ENCODE peak calls at places on chromosomes 3 and 15, in eight cellular contexts. D is A549, M is GM10248, F is AG04450, X is neural crest cell, U is WERI-Rb-1, V is MCF 10A, J is Peyer's patch. I is an unnamed sample.

GRCh38 chr3:118187221-118187620 is 847.4 kb downstream of the IGSF11 start:
- DNase-seq in D (no peak), X (no peak), V (no peak), M (no peak), J (no peak), U (no peak), F (no peak), I (no peak)

GRCh38 chr3:129126726-129127280 is 5.2 kb upstream of the RAB43 start:
- DNase-seq in V (no peak), F (no peak), D (no peak), X (no peak), J (no peak), M (no peak), U (no peak), I (no peak)

GRCh38 chr15:68017221-68017620 is 36.9 kb upstream of the PIAS1 start:
- DNase-seq in M (no peak), V (no peak), X (no peak), D (no peak), U (no peak), F (no peak), J (no peak), I (no peak)

GRCh38 chr15:91652610-91653207 is 200.8 kb upstream of the SLCO3A1 start:
- DNase-seq in J (no peak), U (no peak), F (no peak), D (no peak), X (no peak), V (no peak), M (no peak), I (no peak)

GRCh38 chr3:145857956-145858355 is 303.0 kb downstream of the PLOD2 start:
- DNase-seq in J (no peak), X (no peak), U (no peak), M (no peak), F (no peak), V (peak; percentile 17), D (peak; percentile 7), I (no peak)

GRCh38 chr3:179452166-179452544 is 885 bp upstream of the GNB4 start:
- DNase-seq in U (no peak), X (no peak), J (no peak), V (peak; percentile 19), M (no peak), F (peak; percentile 55), D (no peak), I (no peak)

GRCh38 chr3:33602829-33603228 is 115.2 kb downstream of the CLASP2 start:
- DNase-seq in F (no peak), U (no peak), M (no peak), X (no peak), D (no peak), V (no peak), J (no peak), I (no peak)

GRCh38 chr3:38226273-38226672 is 39.3 kb upstream of the SLC22A13 start:
- DNase-seq in U (no peak), M (no peak), F (no peak), X (no peak), V (no peak), J (no peak), D (no peak), I (no peak)

GRCh38 chr3:128572013-128572412 is 78.6 kb downstream of the RPN1 start:
- DNase-seq in D (no peak), U (no peak), M (no peak), J (no peak), V (no peak), X (no peak), F (no peak), I (no peak)

GRCh38 chr15:35728176-35728938 is 182.4 kb upstream of the DPH6 start:
- DNase-seq in F (no peak), X (no peak), M (no peak), D (peak; percentile 7), U (no peak), J (no peak), V (no peak), I (no peak)

GRCh38 chr3:127997961-127998360 is 54.3 kb upstream of the SEC61A1 start:
- DNase-seq in F (no peak), X (no peak), V (no peak), J (no peak), U (no peak), M (no peak), D (no peak), I (no peak)

GRCh38 chr15:95857124-95857757 is 473.3 kb upstream of the NR2F2 start:
- DNase-seq in D (no peak), X (no peak), J (no peak), U (no peak), F (peak; percentile 58), M (no peak), V (no peak), I (no peak)

GRCh38 chr15:36810656-36811449 is 231.4 kb downstream of the CDIN1 start:
- DNase-seq in M (peak; percentile 10), J (no peak), X (no peak), V (peak; percentile 17), U (no peak), D (no peak), F (no peak), I (peak; percentile 9)

GRCh38 chr3:12413721-12414255 is 70.5 kb upstream of the TSEN2 start:
- DNase-seq in F (no peak), V (no peak), X (no peak), J (no peak), U (no peak), M (no peak), D (no peak), I (no peak)

GRCh38 chr3:143158549-143158988 is 39.0 kb downstream of the CHST2 start:
- DNase-seq in V (peak; percentile 54), F (no peak), X (no peak), J (no peak), U (no peak), D (no peak), M (peak; percentile 47), I (no peak)

GRCh38 chr3:161964856-161965255 is 468.2 kb downstream of the OTOL1 start:
- DNase-seq in M (no peak), X (no peak), D (no peak), F (no peak), J (no peak), U (no peak), V (no peak), I (no peak)

GRCh38 chr3:159825216-159825854 is 163.3 kb upstream of the IL12A start:
- DNase-seq in M (no peak), J (no peak), V (peak; percentile 50), F (no peak), X (no peak), D (peak; percentile 43), U (no peak), I (no peak)

GRCh38 chr3:45124379-45124778 is 21.8 kb downstream of the CDCP1 start:
- DNase-seq in J (no peak), F (no peak), V (peak; percentile 89), D (peak; percentile 61), M (no peak), U (no peak), X (no peak), I (no peak)

DNA sequence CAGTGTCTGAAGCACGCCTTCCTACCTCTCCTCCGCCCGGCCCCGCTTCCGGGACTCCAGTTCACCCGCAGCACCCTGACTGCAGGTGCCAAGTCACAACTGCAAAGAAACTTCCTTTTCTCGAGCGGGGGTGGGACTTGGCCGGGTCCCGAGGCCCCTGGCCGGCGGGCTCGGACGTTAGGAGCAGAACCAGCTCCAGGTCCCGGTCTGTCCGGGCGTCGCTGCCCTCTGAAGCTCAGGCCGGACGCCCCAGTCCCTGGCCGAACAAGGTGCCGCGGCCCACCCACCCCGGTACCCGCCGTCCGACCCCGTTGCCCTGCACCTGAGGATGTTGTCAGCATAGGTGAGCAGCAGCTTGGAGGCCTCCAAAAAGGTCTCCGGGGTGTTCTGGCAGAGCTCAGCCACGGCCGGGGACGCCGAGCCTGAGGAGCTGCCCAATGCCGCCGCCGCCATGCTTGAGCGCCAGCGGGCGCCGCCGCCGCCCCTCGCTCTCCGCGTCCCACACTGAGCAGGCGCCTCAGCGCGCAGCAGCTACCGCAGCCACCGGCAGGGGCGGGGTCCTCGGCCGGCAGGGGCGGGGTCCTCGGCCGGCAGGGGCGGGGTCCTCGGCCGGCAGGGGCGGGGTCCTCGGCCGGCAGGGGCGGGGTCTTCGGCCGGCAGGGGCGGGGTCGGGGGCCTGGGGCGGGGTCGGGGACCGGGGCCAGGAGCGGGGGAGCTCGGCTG is at the start of gene NGLY1:
- DNase-seq in D (peak; percentile 83), X (peak; percentile 73), F (peak; percentile 36), V (peak; percentile 75), U (peak; percentile 86), M (peak; percentile 87), J (peak; percentile 93), I (peak; percentile 88)
- TF ChIP-seq CTCF in D (no peak), X (peak; percentile 40), F (no peak), V (no peak), U (peak; percentile 2), M (no peak), J (peak; percentile 38), I (peak; percentile 44)

GRCh38 chr15:94526071-94526689 is 294.8 kb downstream of the MCTP2 start:
- DNase-seq in V (peak; percentile 18), F (no peak), D (peak; percentile 13), X (no peak), M (no peak), U (no peak), J (no peak), I (peak; percentile 9)
- TF ChIP-seq CTCF in V (peak; percentile 50), F (peak; percentile 44), D (no peak), X (peak; percentile 60), M (no peak), U (peak; percentile 26), J (peak; percentile 21), I (peak; percentile 74)

DNA sequence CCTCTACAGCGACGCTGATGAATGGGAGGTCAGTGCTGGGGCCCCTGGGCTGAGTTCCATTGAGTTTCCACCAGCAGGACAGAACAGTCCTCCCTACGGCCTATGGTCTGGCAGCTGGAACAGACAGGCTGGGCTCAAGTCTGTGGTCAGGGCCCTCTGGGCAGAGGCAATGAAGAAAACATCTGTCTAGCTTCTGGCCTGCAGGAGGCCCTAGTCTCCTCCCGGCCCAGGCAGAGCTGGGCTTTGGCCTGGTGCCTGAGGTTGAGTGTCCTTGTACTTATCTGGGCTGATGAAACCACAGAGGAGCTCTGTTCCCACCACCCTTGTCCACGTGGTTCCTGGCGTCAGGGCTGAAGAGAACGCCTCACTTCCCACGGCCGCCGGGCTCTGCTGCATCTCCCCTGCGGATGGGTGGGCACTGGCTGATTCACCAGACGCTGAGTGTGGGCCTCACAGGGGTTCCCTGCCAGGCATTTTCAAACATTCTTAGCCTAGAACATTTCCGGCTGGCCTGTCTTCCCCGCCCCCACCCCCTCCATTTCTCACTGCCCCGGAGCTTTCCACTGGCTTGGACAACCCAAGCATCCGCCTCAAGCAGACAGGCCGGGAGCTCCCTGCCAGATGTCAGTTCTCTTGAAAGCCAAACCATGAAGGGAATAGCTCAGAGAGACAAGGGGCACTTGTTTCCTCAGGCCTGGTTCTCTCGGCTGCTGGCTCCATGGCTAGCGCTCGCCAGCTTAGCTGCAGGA is 20.3 kb downstream of the PPCDC start:
- DNase-seq in J (peak; percentile 94), V (peak; percentile 98), F (peak; percentile 98), U (no peak), M (peak; percentile 69), D (peak; percentile 48), X (no peak), I (no peak)
- TF ChIP-seq CTCF in J (peak; percentile 48), V (peak; percentile 31), F (peak; percentile 66), U (no peak), M (peak; percentile 63), D (no peak), X (no peak), I (no peak)

DNA sequence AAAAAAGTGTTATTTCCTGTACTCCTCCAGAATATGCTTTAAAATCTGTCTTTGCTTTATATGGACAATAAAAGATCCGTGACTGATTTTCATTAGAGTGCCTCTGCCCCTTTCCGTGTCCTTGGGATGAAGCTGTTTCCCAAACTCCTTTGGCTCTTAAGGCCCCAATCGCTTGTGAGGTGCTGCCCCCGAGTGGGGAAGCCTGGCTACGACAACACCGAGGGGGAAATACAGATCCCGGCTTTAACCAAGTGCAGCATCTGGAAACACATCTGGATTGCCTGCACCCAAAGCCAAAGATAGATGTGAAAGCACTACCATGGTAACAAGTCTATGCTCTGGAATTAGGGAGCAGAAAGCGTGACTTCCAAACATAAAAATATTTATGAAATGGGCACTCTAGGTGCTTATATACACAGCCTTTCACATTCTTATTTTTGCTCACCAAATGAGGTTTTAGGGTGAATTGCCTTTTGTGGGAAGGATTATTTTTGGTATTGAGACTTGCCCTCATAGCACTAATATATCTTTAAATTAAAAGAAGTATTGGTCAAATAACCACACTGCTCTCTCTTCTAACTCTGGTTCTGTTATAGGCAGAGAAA is 40.6 kb upstream of the ADCY5 start:
- DNase-seq in J (peak; percentile 78), X (peak; percentile 77), U (peak; percentile 60), M (peak; percentile 62), V (peak; percentile 61), D (peak; percentile 68), F (peak; percentile 26), I (peak; percentile 85)
- TF ChIP-seq CTCF in J (peak; percentile 80), X (peak; percentile 92), U (peak; percentile 85), M (peak; percentile 90), V (peak; percentile 78), D (peak; percentile 87), F (peak; percentile 94), I (peak; percentile 93)

I was measured in endothelial cell.